ENCODE peak calls at places on chromosomes 7 and 10, in ten cellular contexts. F is K562; W is OCI-LY7; E is CD8-positive, alpha-beta T cell; P is left ventricle myocardium inferior; X is stomach; K is mammary epithelial cell; V is CD4-positive, alpha-beta memory T cell; I is CD8-positive, alpha-beta memory T cell; R is heart left ventricle. C is an unnamed sample.

GRCh38 chr7:45897042-45897690 is 8.9 kb downstream of the IGFBP1 start:
- DNase-seq in F (no peak), W (no peak), E (no peak), P (no peak), X (no peak), K (peak; percentile 62), V (no peak), I (no peak), R (no peak), C (no peak)

GRCh38 chr10:118501171-118501570 is 94.3 kb downstream of the PRLHR start:
- DNase-seq in F (peak; percentile 8), W (no peak), E (no peak), P (no peak), X (no peak), K (peak; percentile 88), V (no peak), I (no peak), R (no peak), C (no peak)

GRCh38 chr10:119274519-119275045 is 67.2 kb downstream of the GRK5 start:
- DNase-seq in F (no peak), W (peak; percentile 48), E (no peak), P (no peak), X (no peak), K (no peak), V (no peak), I (no peak), R (no peak), C (no peak)

GRCh38 chr10:74969530-74969929 is 141.9 kb upstream of the SAMD8 start:
- DNase-seq in F (no peak), W (no peak), E (no peak), P (no peak), X (no peak), K (no peak), V (no peak), I (no peak), R (no peak), C (no peak)

GRCh38 chr10:88278912-88279311 is 304.2 kb downstream of the RNLS start:
- DNase-seq in F (no peak), W (no peak), E (no peak), P (no peak), X (no peak), K (no peak), V (no peak), I (no peak), R (no peak), C (no peak)

GRCh38 chr7:28149291-28150101 is 31.1 kb downstream of the JAZF1 start:
- DNase-seq in F (no peak), W (no peak), E (no peak), P (no peak), X (peak; percentile 36), K (no peak), V (no peak), I (no peak), R (no peak), C (no peak)

GRCh38 chr10:67788028-67788886 is 49.7 kb downstream of the DNAJC12 start:
- DNase-seq in F (peak; percentile 90), W (peak; percentile 84), E (peak; percentile 70), P (peak; percentile 57), X (peak; percentile 74), K (no peak), V (peak; percentile 55), I (peak; percentile 77), R (peak; percentile 82), C (peak; percentile 74)

GRCh38 chr7:97635622-97636021 is 96.3 kb upstream of the TAC1 start:
- DNase-seq in F (no peak), W (no peak), E (no peak), P (no peak), X (no peak), K (no peak), V (no peak), I (no peak), R (no peak), C (no peak)

GRCh38 chr7:38748056-38748610 is 117.0 kb upstream of the AMPH start:
- DNase-seq in F (peak; percentile 20), W (no peak), E (no peak), P (no peak), X (no peak), K (no peak), V (no peak), I (no peak), R (no peak), C (peak; percentile 23)

GRCh38 chr10:37754538-37755323 is 102.7 kb downstream of the ZNF248 start:
- DNase-seq in F (peak; percentile 11), W (peak; percentile 55), E (no peak), P (no peak), X (peak; percentile 36), K (peak; percentile 17), V (no peak), I (no peak), R (no peak), C (no peak)

GRCh38 chr10:126787201-126787600 is 116.7 kb upstream of the C10orf90 start:
- DNase-seq in F (no peak), W (no peak), E (no peak), P (no peak), X (no peak), K (no peak), V (no peak), I (no peak), R (no peak), C (no peak)

GRCh38 chr10:93006435-93007039 is 54.1 kb upstream of the CYP26C1 start:
- DNase-seq in F (no peak), W (peak; percentile 24), E (no peak), P (no peak), X (no peak), K (peak; percentile 35), V (no peak), I (no peak), R (no peak), C (no peak)

GRCh38 chr10:119521443-119522204 is 20.9 kb downstream of the RGS10 start:
- DNase-seq in F (no peak), W (no peak), E (no peak), P (no peak), X (no peak), K (peak; percentile 70), V (no peak), I (no peak), R (no peak), C (no peak)

GRCh38 chr7:28151965-28152364 is 28.6 kb downstream of the JAZF1 start:
- DNase-seq in F (no peak), W (no peak), E (no peak), P (no peak), X (no peak), K (peak; percentile 83), V (peak; percentile 30), I (no peak), R (no peak), C (no peak)

GRCh38 chr7:37480026-37480425 is 31.4 kb upstream of the ELMO1 start:
- DNase-seq in F (no peak), W (no peak), E (no peak), P (no peak), X (no peak), K (no peak), V (no peak), I (no peak), R (no peak), C (no peak)

GRCh38 chr7:144908943-144909556 is 73.2 kb upstream of the TPK1 start:
- DNase-seq in F (no peak), W (no peak), E (no peak), P (no peak), X (no peak), K (no peak), V (no peak), I (no peak), R (no peak), C (no peak)

GRCh38 chr7:141675431-141676210 is 26.3 kb downstream of the DENND11 start:
- DNase-seq in F (no peak), W (no peak), E (no peak), P (no peak), X (no peak), K (no peak), V (no peak), I (no peak), R (no peak), C (no peak)

GRCh38 chr7:46554688-46555422 is 633.8 kb upstream of the IGFBP3 start:
- DNase-seq in F (no peak), W (no peak), E (no peak), P (no peak), X (no peak), K (peak; percentile 75), V (no peak), I (no peak), R (no peak), C (no peak)

GRCh38 chr10:49038711-49039110 is 76.6 kb downstream of the VSTM4 start:
- DNase-seq in F (no peak), W (no peak), E (no peak), P (no peak), X (no peak), K (no peak), V (no peak), I (no peak), R (no peak), C (no peak)
- H3K4me3 ChIP-seq in F (no peak overlapping the region), W (no peak overlapping the region), E (no peak overlapping the region), P (no peak overlapping the region), X (no peak overlapping the region), K (no peak overlapping the region), V (no peak overlapping the region), I (no peak overlapping the region), R (no peak overlapping the region), C (no peak overlapping the region)

DNA sequence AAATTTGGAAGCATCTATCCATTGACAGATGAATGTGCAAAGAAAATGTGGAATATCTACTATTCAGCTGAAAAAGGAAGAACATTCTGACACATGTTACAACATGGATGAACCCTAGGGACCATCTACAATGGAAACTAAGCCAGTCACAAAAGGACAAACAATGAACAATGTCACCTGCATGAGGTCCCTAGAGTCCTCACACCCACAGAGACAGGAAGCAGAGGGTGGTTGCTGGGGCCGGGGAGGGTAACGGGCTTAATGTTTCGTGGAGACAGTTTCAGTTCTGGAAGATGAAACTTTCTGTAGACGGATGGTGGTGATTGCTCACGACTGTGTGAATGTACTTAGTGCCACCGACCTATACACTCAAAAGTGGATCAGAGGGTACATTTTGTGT is 282.9 kb downstream of the ADARB2 start:
- DNase-seq in F (no peak), W (peak; percentile 92), E (no peak), P (no peak), X (no peak), K (no peak), V (no peak), I (no peak), R (no peak), C (no peak)
- H3K4me1 ChIP-seq in F (no peaks in the 10 kb centered on the region), W (peaks cover 30% of the 10 kb centered on the region), E (no peaks in the 10 kb centered on the region), P (no peaks in the 10 kb centered on the region), X (no peaks in the 10 kb centered on the region), K (no peaks in the 10 kb centered on the region), V (no peaks in the 10 kb centered on the region), I (no peaks in the 10 kb centered on the region), R (no peaks in the 10 kb centered on the region), C (no peaks in the 10 kb centered on the region)

GRCh38 chr10:62377026-62377415 is 2.9 kb downstream of the ZNF365 start:
- DNase-seq in F (no peak), W (no peak), E (no peak), P (no peak), X (no peak), K (no peak), V (no peak), I (no peak), R (no peak), C (no peak)
- H3K4me3 ChIP-seq in F (no peak overlapping the region), W (no peak overlapping the region), E (no peak overlapping the region), P (no peak overlapping the region), X (no peak overlapping the region), K (no peak overlapping the region), V (no peak overlapping the region), I (no peak overlapping the region), R (no peak overlapping the region), C (no peak overlapping the region)

DNA sequence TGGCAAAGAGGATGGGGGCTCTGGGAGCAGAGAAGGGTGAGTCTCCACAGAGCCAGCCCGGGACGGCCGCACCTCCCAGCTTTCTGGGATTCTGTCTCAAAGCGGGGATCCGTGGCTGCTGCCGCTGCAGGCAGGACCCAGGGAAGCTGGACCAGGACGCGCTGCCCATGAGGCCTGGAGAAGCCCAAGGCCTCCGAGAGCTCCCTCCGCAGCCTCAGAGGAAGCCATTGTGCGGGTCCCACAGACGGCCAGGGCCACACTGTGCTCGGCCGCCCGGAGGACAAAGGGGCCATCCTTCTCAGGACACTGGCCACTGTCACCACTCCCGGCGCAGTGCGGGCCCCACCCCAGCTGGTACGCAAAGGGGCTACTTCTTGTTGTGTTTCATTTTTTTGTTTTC is 79.3 kb upstream of the PDGFA start:
- DNase-seq in F (no peak), W (no peak), E (no peak), P (no peak), X (no peak), K (no peak), V (no peak), I (no peak), R (peak; percentile 60), C (no peak)
- H3K4me1 ChIP-seq in F (peaks cover 65% of the 10 kb centered on the region), W (no peaks in the 10 kb centered on the region), E (peaks cover 59% of the 10 kb centered on the region), P (peaks cover 30% of the 10 kb centered on the region), X (peaks cover 32% of the 10 kb centered on the region), K (peaks cover 3% of the 10 kb centered on the region), V (peaks cover 38% of the 10 kb centered on the region), I (peaks cover 35% of the 10 kb centered on the region), R (no peaks in the 10 kb centered on the region), C (no peaks in the 10 kb centered on the region)